ENCODE peak calls at places on chromosome 7, in four cellular contexts. Q is OCI-LY7; U is Peyer's patch; O is CD8-positive, alpha-beta T cell. K is an unnamed sample.

GRCh38 chr7:26060713-26061339 is 91.2 kb upstream of the NFE2L3 start:
- DNase-seq in Q (no peak), O (no peak), U (no peak), K (no peak)

GRCh38 chr7:129434846-129435318 is 650 bp downstream of the STRIP2 start:
- DNase-seq in O (no peak), U (no peak), Q (no peak), K (no peak)

GRCh38 chr7:157713591-157713990 is 376.8 kb downstream of the DNAJB6 start:
- DNase-seq in O (no peak), U (peak; percentile 15), Q (no peak), K (no peak)

GRCh38 chr7:77330169-77330882 is 85.8 kb downstream of the GSAP start:
- DNase-seq in Q (peak; percentile 17), O (no peak), U (no peak), K (no peak)

GRCh38 chr7:127702938-127703337 is 50.9 kb downstream of the SND1 start:
- DNase-seq in O (no peak), U (no peak), Q (no peak), K (no peak)

GRCh38 chr7:47380325-47381131 is 201.4 kb downstream of the TNS3 start:
- DNase-seq in U (peak; percentile 78), Q (no peak), O (no peak), K (no peak)

GRCh38 chr7:36260481-36260880 is 107.4 kb downstream of the EEPD1 start:
- DNase-seq in O (no peak), U (no peak), Q (no peak), K (no peak)

GRCh38 chr7:1946025-1946424 is 275.9 kb downstream of the ELFN1 start:
- DNase-seq in O (no peak), Q (no peak), U (no peak), K (no peak)

GRCh38 chr7:15305002-15305600 is 256.7 kb downstream of the AGMO start:
- DNase-seq in O (no peak), U (peak; percentile 63), Q (peak; percentile 34), K (no peak)

GRCh38 chr7:151123485-151124204 is 37.4 kb downstream of the AGAP3 start:
- DNase-seq in O (peak; percentile 88), U (peak; percentile 90), Q (peak; percentile 79), K (peak; percentile 75)

GRCh38 chr7:105298004-105298403 is 90.7 kb downstream of the SRPK2 start:
- DNase-seq in Q (no peak), O (no peak), U (no peak), K (no peak)

GRCh38 chr7:155860840-155861479 is 48.7 kb upstream of the SHH start:
- DNase-seq in O (peak; percentile 11), U (peak; percentile 45), Q (no peak), K (no peak)

GRCh38 chr7:109246330-109247077 is 676.8 kb downstream of the DNAJB9 start:
- DNase-seq in O (no peak), Q (no peak), U (no peak), K (no peak)

GRCh38 chr7:51069411-51070083 is 247.1 kb downstream of the COBL start:
- DNase-seq in Q (no peak), U (no peak), O (no peak), K (no peak)

GRCh38 chr7:24721378-24722030 is 35.8 kb downstream of the GSDME start:
- DNase-seq in O (peak; percentile 34), U (no peak), Q (peak; percentile 26), K (no peak)

GRCh38 chr7:107201795-107202450 is 33.1 kb downstream of the HBP1 start:
- DNase-seq in O (no peak), Q (peak; percentile 61), U (peak; percentile 61), K (no peak)

GRCh38 chr7:94431620-94432295 is 37.1 kb downstream of the COL1A2 start:
- DNase-seq in Q (no peak), O (no peak), U (no peak), K (no peak)

GRCh38 chr7:157579425-157579824 is 242.6 kb downstream of the DNAJB6 start:
- DNase-seq in U (no peak), O (no peak), Q (no peak), K (no peak)

GRCh38 chr7:69889338-69890080 is 291.2 kb downstream of the AUTS2 start:
- DNase-seq in Q (peak; percentile 74), U (no peak), O (no peak), K (no peak)

GRCh38 chr7:35694161-35694783 is 663 bp downstream of the HERPUD2 start:
- DNase-seq in Q (peak; percentile 25), O (no peak), U (peak; percentile 62), K (peak; percentile 44)

GRCh38 chr7:585873-586272 is 66.2 kb upstream of the PDGFA start:
- DNase-seq in O (no peak), U (no peak), Q (no peak), K (no peak)

GRCh38 chr7:20507157-20507556 is 108.3 kb upstream of the ABCB5 start:
- DNase-seq in Q (no peak), O (no peak), U (no peak), K (no peak)

GRCh38 chr7:143367972-143368371 is 5.5 kb upstream of the FAM131B start:
- DNase-seq in Q (no peak), U (peak; percentile 93), O (no peak), K (no peak)

GRCh38 chr7:99194301-99194700 is 13.6 kb downstream of the KPNA7 start:
- DNase-seq in Q (no peak), U (no peak), O (no peak), K (no peak)

GRCh38 chr7:5406957-5407930 is 16.4 kb downstream of the TNRC18 start:
- DNase-seq in Q (no peak), O (no peak), U (no peak), K (no peak)

GRCh38 chr7:23247101-23247601 is 576 bp downstream of the GPNMB start:
- DNase-seq in O (no peak), Q (no peak), U (no peak), K (no peak)

GRCh38 chr7:83001362-83002040 is 161.2 kb downstream of the PCLO start:
- DNase-seq in O (no peak), U (no peak), Q (no peak), K (no peak)

DNA sequence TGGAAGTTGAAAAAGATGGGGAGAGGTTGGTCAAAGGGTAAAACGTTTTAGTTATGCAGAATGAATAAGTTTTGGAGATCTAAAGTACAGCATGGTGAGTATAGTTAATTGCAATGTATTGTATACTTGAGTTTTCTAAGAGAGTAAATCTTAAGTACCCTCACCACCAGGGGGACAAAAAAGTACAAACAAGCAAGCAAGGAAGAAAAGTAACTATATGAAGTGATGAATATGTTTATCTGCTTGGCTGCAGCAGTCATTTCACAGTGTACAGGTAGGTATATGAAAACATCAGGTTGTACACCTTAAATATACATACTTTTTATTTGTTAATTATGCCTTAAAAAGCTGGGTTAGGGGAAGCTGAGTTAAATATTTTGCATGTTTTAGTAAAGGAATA is 157.3 kb downstream of the PCLO start:
- DNase-seq in Q (peak; percentile 31), U (no peak), O (no peak), K (no peak)
- TF ChIP-seq CTCF in Q (peak; percentile 57), U (no peak), O (no peak), K (no peak)

DNA sequence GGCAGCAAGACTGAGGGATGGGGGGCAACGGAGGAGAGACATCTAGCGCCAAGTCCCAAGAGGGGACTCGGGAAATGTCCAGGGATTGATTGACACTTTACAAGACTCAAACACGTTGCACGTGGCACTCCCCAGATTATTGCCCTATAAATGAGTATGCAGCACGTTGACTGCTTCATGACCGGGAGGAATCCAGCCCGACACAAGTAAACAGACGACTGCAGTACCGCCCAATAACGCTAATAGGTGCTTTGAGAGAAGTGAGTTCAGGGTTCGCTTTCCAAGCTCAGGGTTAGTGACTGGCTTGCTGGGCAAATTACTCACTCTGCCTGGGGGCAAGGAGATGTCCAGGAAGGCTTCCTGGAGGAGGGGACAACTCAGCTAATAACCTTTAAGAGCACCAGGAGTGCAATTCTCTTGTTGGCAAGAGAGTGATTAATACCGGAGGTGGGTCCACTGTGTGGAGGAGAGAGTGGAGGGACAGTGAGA is 73.3 kb upstream of the MYL10 start:
- DNase-seq in Q (peak; percentile 30), U (peak; percentile 91), O (no peak), K (no peak)
- TF ChIP-seq CTCF in Q (no peak), U (peak; percentile 63), O (no peak), K (no peak)

GRCh38 chr7:73573791-73574190 is 4.6 kb downstream of the TBL2 start:
- DNase-seq in U (no peak), Q (no peak), O (no peak), K (no peak)

GRCh38 chr7:73577627-73578341 is 595 bp downstream of the TBL2 start:
- DNase-seq in O (no peak), U (no peak), Q (no peak), K (no peak)

GRCh38 chr7:73573276-73573675 is 5.1 kb downstream of the TBL2 start:
- DNase-seq in O (no peak), U (no peak), Q (no peak), K (no peak)

GRCh38 chr7:73582664-73583202 is 4.4 kb upstream of the TBL2 start:
- DNase-seq in Q (no peak), O (no peak), U (no peak), K (no peak)

GRCh38 chr7:73578342-73579124 is at the start of gene TBL2:
- DNase-seq in Q (peak; percentile 100), U (peak; percentile 100), O (peak; percentile 99), K (peak; percentile 99)
- TF ChIP-seq CTCF in Q (peak; percentile 25), U (no peak), O (no peak), K (peak; percentile 4)

DNA sequence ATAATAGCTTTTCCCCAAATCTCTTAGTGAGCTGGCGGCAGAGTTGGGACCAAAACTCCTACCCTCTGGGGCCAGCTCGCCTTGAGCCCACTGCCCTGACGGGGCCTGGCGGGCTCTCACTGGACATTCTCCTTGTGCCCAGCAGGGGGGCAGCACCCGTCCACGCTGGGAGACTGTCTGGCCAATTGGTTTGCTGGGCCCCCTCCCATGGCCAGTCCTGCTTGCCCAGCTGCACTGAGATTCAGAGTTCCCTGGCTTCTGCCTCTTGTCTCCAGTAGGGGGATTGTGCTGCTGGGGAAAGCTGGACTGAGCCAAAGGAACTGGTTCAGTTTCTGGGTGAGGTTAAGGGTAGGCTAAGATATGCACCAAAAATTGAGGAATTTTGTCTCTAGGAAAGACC is 59.8 kb downstream of the RAMP3 start:
- DNase-seq in Q (no peak), U (no peak), O (no peak), K (no peak)
- TF ChIP-seq CTCF in Q (peak; percentile 23), U (no peak), O (no peak), K (peak; percentile 32)

GRCh38 chr7:80662252-80662651 is 23.8 kb downstream of the CD36 start:
- DNase-seq in Q (no peak), U (no peak), O (no peak), K (no peak)

GRCh38 chr7:80659120-80660055 is 20.9 kb downstream of the CD36 start:
- DNase-seq in Q (peak; percentile 5), O (no peak), U (no peak), K (no peak)

GRCh38 chr7:80660939-80661338 is 22.5 kb downstream of the CD36 start:
- DNase-seq in U (no peak), Q (no peak), O (no peak), K (no peak)

GRCh38 chr7:80665526-80665925 is 27.1 kb downstream of the CD36 start:
- DNase-seq in U (no peak), O (no peak), Q (no peak), K (no peak)

DNA sequence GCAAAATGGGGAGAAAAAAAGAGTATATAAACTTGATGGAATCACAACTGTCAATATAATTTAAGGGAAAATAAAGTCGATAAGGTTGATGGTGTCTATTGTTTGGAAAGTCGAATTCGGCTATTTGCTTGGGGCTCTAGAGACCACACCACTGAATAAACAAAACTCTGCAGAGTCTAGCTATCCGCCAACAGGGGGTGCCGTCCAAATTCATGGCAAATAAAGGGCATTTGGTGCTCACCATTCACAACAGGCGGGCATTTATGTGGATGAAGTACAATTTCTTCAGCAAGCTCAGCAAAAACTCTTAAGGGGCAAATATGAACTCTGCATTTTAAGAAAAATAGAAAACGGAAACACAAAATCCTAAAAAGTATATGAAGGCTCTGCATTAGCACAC is 23.3 kb downstream of the CD36 start:
- DNase-seq in U (no peak), Q (no peak), O (no peak), K (no peak)
- TF ChIP-seq CTCF in U (peak; percentile 4), Q (peak; percentile 50), O (no peak), K (peak; percentile 14)

K was measured in CD14-positive monocyte.